ENCODE peak calls at places on chromosomes 7 and 10, in four cellular contexts. One of them, this sample, is unnamed.
A peak's percentile ranks its signal among the peaks of the same experiment; 100 is the strongest.

GRCh38 chr7:81789406-81790139 is 19.7 kb upstream of the HGF start:
- DNase-seq in CD8-positive, alpha-beta memory T cell: no peak
- DNase-seq in HT1080: no peak
- DNase-seq in HuH-7: no peak
- DNase-seq in this sample: no peak

GRCh38 chr10:17138450-17139062 is 8.9 kb upstream of the CUBN start:
- DNase-seq in CD8-positive, alpha-beta memory T cell: no peak
- DNase-seq in HT1080: no peak
- DNase-seq in HuH-7: no peak
- DNase-seq in this sample: no peak

GRCh38 chr10:78563224-78563764 is 505.5 kb upstream of the ZMIZ1 start:
- DNase-seq in CD8-positive, alpha-beta memory T cell: no peak
- DNase-seq in HT1080: no peak
- DNase-seq in HuH-7: no peak
- DNase-seq in this sample: no peak

GRCh38 chr7:134690016-134690415 is 43.4 kb downstream of the BPGM start:
- DNase-seq in CD8-positive, alpha-beta memory T cell: no peak
- DNase-seq in HT1080: peak; percentile 29
- DNase-seq in HuH-7: no peak
- DNase-seq in this sample: no peak

GRCh38 chr10:118875087-118875486 is 120.3 kb upstream of the CACUL1 start:
- DNase-seq in CD8-positive, alpha-beta memory T cell: no peak
- DNase-seq in HT1080: no peak
- DNase-seq in HuH-7: no peak
- DNase-seq in this sample: no peak

GRCh38 chr7:158252081-158252836 is 335.4 kb downstream of the PTPRN2 start:
- DNase-seq in CD8-positive, alpha-beta memory T cell: no peak
- DNase-seq in HT1080: no peak
- DNase-seq in HuH-7: no peak
- DNase-seq in this sample: no peak

GRCh38 chr10:72730462-72730861 is 38.5 kb downstream of the MCU start:
- DNase-seq in CD8-positive, alpha-beta memory T cell: no peak
- DNase-seq in HT1080: no peak
- DNase-seq in HuH-7: no peak
- DNase-seq in this sample: no peak

GRCh38 chr10:92757066-92757716 is 67.4 kb downstream of the HHEX start:
- DNase-seq in CD8-positive, alpha-beta memory T cell: no peak
- DNase-seq in HT1080: peak; percentile 53
- DNase-seq in HuH-7: peak; percentile 32
- DNase-seq in this sample: no peak

GRCh38 chr10:47164126-47164799 is 135.7 kb upstream of the GDF10 start:
- DNase-seq in CD8-positive, alpha-beta memory T cell: no peak
- DNase-seq in HT1080: peak; percentile 90
- DNase-seq in HuH-7: no peak
- DNase-seq in this sample: no peak

GRCh38 chr10:28302668-28303488 is at the start of gene MPP7:
- DNase-seq in CD8-positive, alpha-beta memory T cell: peak; percentile 97
- DNase-seq in HT1080: peak; percentile 98
- DNase-seq in HuH-7: peak; percentile 99
- DNase-seq in this sample: peak; percentile 97

GRCh38 chr10:55091691-55092328 is 290.8 kb upstream of the PCDH15 start:
- DNase-seq in CD8-positive, alpha-beta memory T cell: no peak
- DNase-seq in HT1080: no peak
- DNase-seq in HuH-7: peak; percentile 0
- DNase-seq in this sample: no peak

GRCh38 chr7:41698114-41698513 is 4.8 kb downstream of the INHBA start:
- DNase-seq in CD8-positive, alpha-beta memory T cell: no peak
- DNase-seq in HT1080: no peak
- DNase-seq in HuH-7: no peak
- DNase-seq in this sample: no peak

GRCh38 chr7:29192811-29193210 is 1.8 kb upstream of the CHN2 start:
- DNase-seq in CD8-positive, alpha-beta memory T cell: no peak
- DNase-seq in HT1080: no peak
- DNase-seq in HuH-7: no peak
- DNase-seq in this sample: no peak

GRCh38 chr10:10785627-10786333 is 231.9 kb upstream of the CELF2 start:
- DNase-seq in CD8-positive, alpha-beta memory T cell: no peak
- DNase-seq in HT1080: peak; percentile 38
- DNase-seq in HuH-7: no peak
- DNase-seq in this sample: no peak

GRCh38 chr10:44926771-44927751 is 15.9 kb downstream of the TMEM72 start:
- DNase-seq in CD8-positive, alpha-beta memory T cell: no peak
- DNase-seq in HT1080: no peak
- DNase-seq in HuH-7: no peak
- DNase-seq in this sample: no peak

GRCh38 chr7:131970602-131971001 is 414.2 kb upstream of the PODXL start:
- DNase-seq in CD8-positive, alpha-beta memory T cell: no peak
- DNase-seq in HT1080: peak; percentile 41
- DNase-seq in HuH-7: no peak
- DNase-seq in this sample: no peak

GRCh38 chr10:792083-792791 is 102.8 kb upstream of the DIP2C start:
- DNase-seq in CD8-positive, alpha-beta memory T cell: no peak
- DNase-seq in HT1080: no peak
- DNase-seq in HuH-7: no peak
- DNase-seq in this sample: no peak

GRCh38 chr7:18740579-18740988 is 245.0 kb downstream of the HDAC9 start:
- DNase-seq in CD8-positive, alpha-beta memory T cell: no peak
- DNase-seq in HT1080: no peak
- DNase-seq in HuH-7: no peak
- DNase-seq in this sample: no peak

GRCh38 chr7:55074008-55074499 is 55.2 kb downstream of the EGFR start:
- DNase-seq in CD8-positive, alpha-beta memory T cell: peak; percentile 47
- DNase-seq in HT1080: peak; percentile 99
- DNase-seq in HuH-7: peak; percentile 64
- DNase-seq in this sample: no peak

GRCh38 chr10:74816824-74817498 is 9.4 kb upstream of the KAT6B start:
- DNase-seq in CD8-positive, alpha-beta memory T cell: no peak
- DNase-seq in HT1080: no peak
- DNase-seq in HuH-7: no peak
- DNase-seq in this sample: no peak

GRCh38 chr7:44961844-44962482 is 16.9 kb downstream of the MYO1G start:
- DNase-seq in CD8-positive, alpha-beta memory T cell: no peak
- DNase-seq in HT1080: no peak
- DNase-seq in HuH-7: no peak
- DNase-seq in this sample: no peak

GRCh38 chr7:21967500-21968099 is 21.9 kb upstream of the CDCA7L start:
- DNase-seq in CD8-positive, alpha-beta memory T cell: peak; percentile 25
- DNase-seq in HT1080: no peak
- DNase-seq in HuH-7: no peak
- DNase-seq in this sample: no peak

GRCh38 chr7:41207141-41207540 is 495.7 kb downstream of the INHBA start:
- DNase-seq in CD8-positive, alpha-beta memory T cell: no peak
- DNase-seq in HT1080: no peak
- DNase-seq in HuH-7: no peak
- DNase-seq in this sample: no peak

GRCh38 chr10:113183543-113183942 is 233.5 kb downstream of the TCF7L2 start:
- DNase-seq in CD8-positive, alpha-beta memory T cell: no peak
- DNase-seq in HT1080: no peak
- DNase-seq in HuH-7: no peak
- DNase-seq in this sample: no peak

GRCh38 chr7:155950898-155951553 is 138.8 kb upstream of the SHH start:
- DNase-seq in CD8-positive, alpha-beta memory T cell: no peak
- DNase-seq in HT1080: no peak
- DNase-seq in HuH-7: no peak
- DNase-seq in this sample: no peak

GRCh38 chr7:11207565-11207964 is 233.9 kb downstream of the PHF14 start:
- DNase-seq in CD8-positive, alpha-beta memory T cell: no peak
- DNase-seq in HT1080: no peak
- DNase-seq in HuH-7: no peak
- DNase-seq in this sample: no peak

GRCh38 chr7:69654381-69654780 is 56.1 kb downstream of the AUTS2 start:
- DNase-seq in CD8-positive, alpha-beta memory T cell: no peak
- DNase-seq in HT1080: no peak
- DNase-seq in HuH-7: no peak
- DNase-seq in this sample: no peak

GRCh38 chr7:98539865-98540264 is 77.2 kb upstream of the NPTX2 start:
- DNase-seq in CD8-positive, alpha-beta memory T cell: no peak
- DNase-seq in HT1080: no peak
- DNase-seq in HuH-7: no peak
- DNase-seq in this sample: no peak

GRCh38 chr10:5045095-5045494 is 41.4 kb upstream of the AKR1C2 start:
- DNase-seq in CD8-positive, alpha-beta memory T cell: no peak
- DNase-seq in HT1080: no peak
- DNase-seq in HuH-7: no peak
- DNase-seq in this sample: no peak

GRCh38 chr10:101273736-101274135 is 44.5 kb upstream of the LBX1 start:
- DNase-seq in CD8-positive, alpha-beta memory T cell: no peak
- DNase-seq in HT1080: no peak
- DNase-seq in HuH-7: no peak
- DNase-seq in this sample: no peak

GRCh38 chr10:103491729-103492364 is 1.7 kb upstream of the NEURL1 start:
- DNase-seq in CD8-positive, alpha-beta memory T cell: no peak
- DNase-seq in HT1080: peak; percentile 93
- DNase-seq in HuH-7: no peak
- DNase-seq in this sample: no peak

GRCh38 chr7:27921081-27921836 is 181.3 kb downstream of the TAX1BP1 start:
- DNase-seq in CD8-positive, alpha-beta memory T cell: peak; percentile 16
- DNase-seq in HT1080: peak; percentile 93
- DNase-seq in HuH-7: peak; percentile 58
- DNase-seq in this sample: peak; percentile 15

GRCh38 chr7:3356173-3356572 is 55.1 kb downstream of the SDK1 start:
- DNase-seq in CD8-positive, alpha-beta memory T cell: no peak
- DNase-seq in HT1080: no peak
- DNase-seq in HuH-7: no peak
- DNase-seq in this sample: no peak

GRCh38 chr7:122217125-122217524 is 73.1 kb upstream of the AASS start:
- DNase-seq in CD8-positive, alpha-beta memory T cell: no peak
- DNase-seq in HT1080: no peak
- DNase-seq in HuH-7: no peak
- DNase-seq in this sample: no peak

GRCh38 chr7:88635149-88635548 is 124.4 kb upstream of the ZNF804B start:
- DNase-seq in CD8-positive, alpha-beta memory T cell: no peak
- DNase-seq in HT1080: no peak
- DNase-seq in HuH-7: no peak
- DNase-seq in this sample: no peak

GRCh38 chr10:130018253-130018652 is 54.2 kb upstream of the EBF3 start:
- DNase-seq in CD8-positive, alpha-beta memory T cell: no peak
- DNase-seq in HT1080: peak; percentile 85
- DNase-seq in HuH-7: no peak
- DNase-seq in this sample: no peak

GRCh38 chr10:89250814-89251416 is 660 bp downstream of the LIPA start:
- DNase-seq in CD8-positive, alpha-beta memory T cell: no peak
- DNase-seq in HT1080: no peak
- DNase-seq in HuH-7: no peak
- DNase-seq in this sample: no peak

GRCh38 chr7:116173051-116174028 is 37.0 kb upstream of the TES start:
- DNase-seq in CD8-positive, alpha-beta memory T cell: peak; percentile 45
- DNase-seq in HT1080: peak; percentile 54
- DNase-seq in HuH-7: peak; percentile 38
- DNase-seq in this sample: peak; percentile 67

GRCh38 chr10:12350925-12351324 is 1.6 kb downstream of the CAMK1D start:
- DNase-seq in CD8-positive, alpha-beta memory T cell: no peak
- DNase-seq in HT1080: no peak
- DNase-seq in HuH-7: no peak
- DNase-seq in this sample: no peak

GRCh38 chr10:17872191-17873091 is 63.3 kb downstream of the MRC1 start:
- DNase-seq in CD8-positive, alpha-beta memory T cell: no peak
- DNase-seq in HT1080: peak; percentile 32
- DNase-seq in HuH-7: no peak
- DNase-seq in this sample: no peak